ENCODE peak calls at places on chromosomes 12 and 14, in ten cellular contexts. One of them, this sample, is unnamed. For H3K4me1, the result is how much of the 10 kb centered on the place peaks cover.

GRCh38 chr14:86961106-86961716 is 1031.8 kb downstream of the GALC start:
- DNase-seq in psoas muscle: no peak
- DNase-seq in CD8-positive, alpha-beta T cell: no peak
- DNase-seq in fibroblast of lung: peak
- DNase-seq in A549: peak
- DNase-seq in HCT116: no peak
- DNase-seq in effector memory CD4-positive, alpha-beta T cell: no peak
- DNase-seq in neural progenitor cell: peak
- DNase-seq in stomach: no peak
- DNase-seq in neuronal stem cell: no peak
- DNase-seq in this sample: no peak

GRCh38 chr12:47785036-47785886 is 12.2 kb downstream of the SLC48A1 start:
- DNase-seq in stomach: no peak
- DNase-seq in effector memory CD4-positive, alpha-beta T cell: no peak
- DNase-seq in neuronal stem cell: no peak
- DNase-seq in neural progenitor cell: no peak
- DNase-seq in fibroblast of lung: no peak
- DNase-seq in HCT116: no peak
- DNase-seq in A549: no peak
- DNase-seq in CD8-positive, alpha-beta T cell: no peak
- DNase-seq in psoas muscle: no peak
- DNase-seq in this sample: no peak

GRCh38 chr14:22296722-22297121 is 292.3 kb downstream of the DAD1 start:
- DNase-seq in neural progenitor cell: no peak
- DNase-seq in fibroblast of lung: peak
- DNase-seq in neuronal stem cell: no peak
- DNase-seq in HCT116: no peak
- DNase-seq in effector memory CD4-positive, alpha-beta T cell: no peak
- DNase-seq in CD8-positive, alpha-beta T cell: no peak
- DNase-seq in A549: peak
- DNase-seq in psoas muscle: no peak
- DNase-seq in stomach: no peak
- DNase-seq in this sample: peak

GRCh38 chr12:67969134-67969782 is 20.0 kb upstream of the IFNG-AS1 start:
- DNase-seq in effector memory CD4-positive, alpha-beta T cell: no peak
- DNase-seq in neuronal stem cell: no peak
- DNase-seq in stomach: no peak
- DNase-seq in HCT116: no peak
- DNase-seq in neural progenitor cell: no peak
- DNase-seq in A549: no peak
- DNase-seq in fibroblast of lung: no peak
- DNase-seq in CD8-positive, alpha-beta T cell: no peak
- DNase-seq in psoas muscle: no peak
- DNase-seq in this sample: no peak

GRCh38 chr12:132966676-132967415 is 10.7 kb upstream of the ZNF605 start:
- DNase-seq in CD8-positive, alpha-beta T cell: no peak
- DNase-seq in neural progenitor cell: no peak
- DNase-seq in psoas muscle: no peak
- DNase-seq in neuronal stem cell: no peak
- DNase-seq in effector memory CD4-positive, alpha-beta T cell: no peak
- DNase-seq in HCT116: no peak
- DNase-seq in fibroblast of lung: no peak
- DNase-seq in A549: no peak
- DNase-seq in stomach: no peak
- DNase-seq in this sample: no peak

GRCh38 chr12:5076761-5077160 is 33.1 kb downstream of the KCNA5 start:
- DNase-seq in A549: no peak
- DNase-seq in effector memory CD4-positive, alpha-beta T cell: no peak
- DNase-seq in HCT116: no peak
- DNase-seq in psoas muscle: no peak
- DNase-seq in neural progenitor cell: no peak
- DNase-seq in fibroblast of lung: no peak
- DNase-seq in stomach: no peak
- DNase-seq in neuronal stem cell: no peak
- DNase-seq in CD8-positive, alpha-beta T cell: no peak
- DNase-seq in this sample: no peak

GRCh38 chr12:43544703-43545102 is 7.3 kb downstream of the ADAMTS20 start:
- DNase-seq in CD8-positive, alpha-beta T cell: no peak
- DNase-seq in neuronal stem cell: no peak
- DNase-seq in HCT116: no peak
- DNase-seq in stomach: no peak
- DNase-seq in neural progenitor cell: peak
- DNase-seq in psoas muscle: no peak
- DNase-seq in A549: no peak
- DNase-seq in effector memory CD4-positive, alpha-beta T cell: no peak
- DNase-seq in fibroblast of lung: no peak
- DNase-seq in this sample: peak

GRCh38 chr14:50823763-50824636 is 7.0 kb downstream of the NIN start:
- DNase-seq in HCT116: no peak
- DNase-seq in effector memory CD4-positive, alpha-beta T cell: no peak
- DNase-seq in stomach: peak
- DNase-seq in psoas muscle: no peak
- DNase-seq in A549: no peak
- DNase-seq in CD8-positive, alpha-beta T cell: no peak
- DNase-seq in fibroblast of lung: no peak
- DNase-seq in neural progenitor cell: no peak
- DNase-seq in neuronal stem cell: no peak
- DNase-seq in this sample: no peak

GRCh38 chr14:93708311-93708734 is 80.0 kb downstream of the PRIMA1 start:
- DNase-seq in psoas muscle: no peak
- DNase-seq in neural progenitor cell: no peak
- DNase-seq in fibroblast of lung: no peak
- DNase-seq in stomach: no peak
- DNase-seq in HCT116: no peak
- DNase-seq in effector memory CD4-positive, alpha-beta T cell: no peak
- DNase-seq in A549: no peak
- DNase-seq in neuronal stem cell: no peak
- DNase-seq in CD8-positive, alpha-beta T cell: no peak
- DNase-seq in this sample: no peak

GRCh38 chr14:94081386-94081820 is 293 bp downstream of the IFI27L1 start:
- DNase-seq in HCT116: no peak
- DNase-seq in fibroblast of lung: no peak
- DNase-seq in A549: no peak
- DNase-seq in neuronal stem cell: no peak
- DNase-seq in stomach: no peak
- DNase-seq in effector memory CD4-positive, alpha-beta T cell: no peak
- DNase-seq in neural progenitor cell: no peak
- DNase-seq in CD8-positive, alpha-beta T cell: no peak
- DNase-seq in psoas muscle: no peak
- DNase-seq in this sample: no peak

GRCh38 chr14:104868811-104869572 is 3.9 kb downstream of the CEP170B start:
- DNase-seq in neural progenitor cell: no peak
- DNase-seq in neuronal stem cell: no peak
- DNase-seq in A549: no peak
- DNase-seq in HCT116: no peak
- DNase-seq in psoas muscle: no peak
- DNase-seq in CD8-positive, alpha-beta T cell: no peak
- DNase-seq in fibroblast of lung: no peak
- DNase-seq in effector memory CD4-positive, alpha-beta T cell: no peak
- DNase-seq in stomach: no peak
- DNase-seq in this sample: no peak

GRCh38 chr14:51924600-51924999 is 64.2 kb downstream of the GNG2 start:
- DNase-seq in A549: no peak
- DNase-seq in HCT116: no peak
- DNase-seq in neural progenitor cell: no peak
- DNase-seq in effector memory CD4-positive, alpha-beta T cell: no peak
- DNase-seq in CD8-positive, alpha-beta T cell: no peak
- DNase-seq in stomach: no peak
- DNase-seq in psoas muscle: no peak
- DNase-seq in neuronal stem cell: no peak
- DNase-seq in fibroblast of lung: no peak
- DNase-seq in this sample: no peak

GRCh38 chr12:54135621-54136027 is 53.2 kb downstream of the SMUG1 start:
- DNase-seq in HCT116: no peak
- DNase-seq in CD8-positive, alpha-beta T cell: no peak
- DNase-seq in stomach: peak
- DNase-seq in effector memory CD4-positive, alpha-beta T cell: no peak
- DNase-seq in psoas muscle: no peak
- DNase-seq in fibroblast of lung: no peak
- DNase-seq in neuronal stem cell: peak
- DNase-seq in A549: no peak
- DNase-seq in neural progenitor cell: peak
- DNase-seq in this sample: peak

GRCh38 chr12:29711381-29711780 is 72.4 kb downstream of the TMTC1 start:
- DNase-seq in CD8-positive, alpha-beta T cell: no peak
- DNase-seq in psoas muscle: no peak
- DNase-seq in effector memory CD4-positive, alpha-beta T cell: no peak
- DNase-seq in neural progenitor cell: peak
- DNase-seq in HCT116: no peak
- DNase-seq in neuronal stem cell: no peak
- DNase-seq in A549: no peak
- DNase-seq in fibroblast of lung: peak
- DNase-seq in stomach: no peak
- DNase-seq in this sample: peak

GRCh38 chr12:79885956-79886490 is 48.9 kb downstream of the PPP1R12A start:
- DNase-seq in fibroblast of lung: no peak
- DNase-seq in CD8-positive, alpha-beta T cell: no peak
- DNase-seq in HCT116: no peak
- DNase-seq in stomach: no peak
- DNase-seq in effector memory CD4-positive, alpha-beta T cell: no peak
- DNase-seq in neural progenitor cell: no peak
- DNase-seq in A549: no peak
- DNase-seq in psoas muscle: no peak
- DNase-seq in neuronal stem cell: no peak
- DNase-seq in this sample: no peak

GRCh38 chr12:100567945-100568344 is 5.5 kb upstream of the GAS2L3 start:
- DNase-seq in neural progenitor cell: no peak
- DNase-seq in neuronal stem cell: no peak
- DNase-seq in psoas muscle: no peak
- DNase-seq in HCT116: no peak
- DNase-seq in effector memory CD4-positive, alpha-beta T cell: no peak
- DNase-seq in fibroblast of lung: no peak
- DNase-seq in A549: no peak
- DNase-seq in CD8-positive, alpha-beta T cell: no peak
- DNase-seq in stomach: no peak
- DNase-seq in this sample: no peak
- H3K4me1 ChIP-seq in neural progenitor cell: under half
- H3K4me1 ChIP-seq in neuronal stem cell: under half
- H3K4me1 ChIP-seq in psoas muscle: under half
- H3K4me1 ChIP-seq in HCT116: under half
- H3K4me1 ChIP-seq in effector memory CD4-positive, alpha-beta T cell: under half
- H3K4me1 ChIP-seq in fibroblast of lung: under half
- H3K4me1 ChIP-seq in A549: under half
- H3K4me1 ChIP-seq in CD8-positive, alpha-beta T cell: under half
- H3K4me1 ChIP-seq in stomach: under half
- H3K4me1 ChIP-seq in this sample: under half

DNA sequence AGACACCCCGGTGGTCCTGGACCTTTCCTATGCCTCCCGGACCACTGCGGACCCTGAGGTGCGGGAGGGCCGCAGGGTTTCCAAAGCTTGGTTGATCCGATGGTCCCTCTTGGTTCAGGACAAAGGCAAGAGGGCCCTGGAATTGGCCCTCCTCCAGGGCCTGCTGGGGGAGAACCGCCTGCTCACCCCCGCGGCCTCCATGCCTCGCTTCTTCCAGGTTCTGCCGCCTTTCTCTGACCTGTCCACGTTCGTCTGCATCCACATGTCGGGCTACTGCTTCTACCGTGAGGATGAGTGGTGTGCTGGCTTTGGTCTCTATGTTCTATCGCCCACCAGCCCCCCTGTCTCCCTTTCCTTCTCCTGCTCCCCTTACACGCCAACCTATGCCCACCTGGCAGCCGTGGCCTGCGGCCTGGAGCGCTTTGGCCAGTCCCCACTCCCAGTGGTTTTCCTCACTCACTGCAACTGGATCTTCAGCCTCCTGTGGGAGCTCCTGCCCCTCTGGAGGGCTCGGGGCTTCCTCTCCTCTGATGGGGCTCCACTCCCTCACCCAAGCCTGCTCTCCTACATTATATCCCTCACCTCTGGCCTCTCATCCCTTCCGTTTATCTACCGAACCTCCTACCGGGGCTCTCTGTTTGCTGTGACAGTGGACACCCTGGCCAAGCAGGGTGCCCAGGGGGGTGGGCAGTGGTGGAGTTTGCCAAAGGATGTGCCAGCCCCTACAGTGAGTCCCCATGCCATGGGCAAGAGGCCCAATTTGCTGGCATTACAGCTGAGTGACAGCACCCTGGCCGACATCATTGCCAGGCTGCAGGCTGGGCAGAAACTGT is 13.8 kb downstream of the CBLN3 start:
- DNase-seq in neural progenitor cell: no peak
- DNase-seq in neuronal stem cell: no peak
- DNase-seq in A549: no peak
- DNase-seq in fibroblast of lung: no peak
- DNase-seq in CD8-positive, alpha-beta T cell: no peak
- DNase-seq in stomach: no peak
- DNase-seq in effector memory CD4-positive, alpha-beta T cell: no peak
- DNase-seq in HCT116: no peak
- DNase-seq in psoas muscle: no peak
- DNase-seq in this sample: no peak
- H3K4me1 ChIP-seq in neural progenitor cell: under half
- H3K4me1 ChIP-seq in neuronal stem cell: under half
- H3K4me1 ChIP-seq in A549: under half
- H3K4me1 ChIP-seq in fibroblast of lung: under half
- H3K4me1 ChIP-seq in CD8-positive, alpha-beta T cell: under half
- H3K4me1 ChIP-seq in stomach: under half
- H3K4me1 ChIP-seq in effector memory CD4-positive, alpha-beta T cell: under half
- H3K4me1 ChIP-seq in HCT116: under half
- H3K4me1 ChIP-seq in psoas muscle: under half
- H3K4me1 ChIP-seq in this sample: under half

DNA sequence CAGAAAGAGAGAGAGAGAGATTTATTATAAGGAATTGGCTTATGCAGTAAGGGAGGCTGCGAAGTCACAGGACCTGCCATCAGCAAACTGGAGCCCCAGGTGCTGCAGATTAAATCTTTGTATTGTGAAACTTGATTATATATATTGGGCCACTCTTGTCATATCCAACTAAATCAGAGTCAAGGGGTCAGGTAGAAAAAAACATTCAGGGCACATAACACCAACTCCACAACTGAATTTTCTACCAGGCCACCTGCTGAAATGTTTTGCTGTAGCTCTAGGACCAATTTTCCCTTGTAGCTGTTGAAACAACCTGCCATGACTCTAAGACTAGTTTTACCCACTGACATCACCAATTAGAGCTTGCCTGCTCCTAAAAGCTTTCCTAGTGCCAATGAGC is 1240.8 kb downstream of the SLC16A7 start:
- DNase-seq in HCT116: no peak
- DNase-seq in neural progenitor cell: no peak
- DNase-seq in stomach: no peak
- DNase-seq in CD8-positive, alpha-beta T cell: no peak
- DNase-seq in A549: no peak
- DNase-seq in fibroblast of lung: no peak
- DNase-seq in effector memory CD4-positive, alpha-beta T cell: no peak
- DNase-seq in psoas muscle: no peak
- DNase-seq in neuronal stem cell: no peak
- DNase-seq in this sample: no peak
- H3K4me1 ChIP-seq in HCT116: under half
- H3K4me1 ChIP-seq in neural progenitor cell: under half
- H3K4me1 ChIP-seq in stomach: under half
- H3K4me1 ChIP-seq in CD8-positive, alpha-beta T cell: under half
- H3K4me1 ChIP-seq in A549: under half
- H3K4me1 ChIP-seq in fibroblast of lung: under half
- H3K4me1 ChIP-seq in effector memory CD4-positive, alpha-beta T cell: under half
- H3K4me1 ChIP-seq in psoas muscle: under half
- H3K4me1 ChIP-seq in neuronal stem cell: under half
- H3K4me1 ChIP-seq in this sample: under half

DNA sequence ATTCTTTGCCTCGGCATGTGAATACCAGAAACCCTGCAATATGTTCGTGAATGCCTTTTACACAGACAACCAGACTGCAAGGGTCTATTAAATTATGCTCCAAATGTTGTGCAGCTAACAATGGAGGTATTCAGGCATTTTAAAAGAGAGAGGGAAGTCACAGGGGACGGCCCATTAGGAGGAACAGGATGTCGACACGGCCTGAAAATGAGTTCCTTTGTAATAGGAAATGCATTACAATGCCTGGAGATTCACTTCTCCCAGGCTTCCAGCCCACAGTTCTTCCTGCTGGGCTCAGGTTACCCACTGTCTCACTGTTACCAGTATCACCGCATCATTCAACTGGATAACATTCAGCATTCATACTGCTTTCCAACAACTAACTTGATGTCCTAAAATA is 2.5 kb downstream of the DUSP6 start:
- DNase-seq in fibroblast of lung: peak
- DNase-seq in psoas muscle: peak
- DNase-seq in stomach: no peak
- DNase-seq in HCT116: no peak
- DNase-seq in neuronal stem cell: no peak
- DNase-seq in effector memory CD4-positive, alpha-beta T cell: no peak
- DNase-seq in neural progenitor cell: peak
- DNase-seq in CD8-positive, alpha-beta T cell: no peak
- DNase-seq in A549: no peak
- DNase-seq in this sample: peak
- H3K4me1 ChIP-seq in fibroblast of lung: under half
- H3K4me1 ChIP-seq in psoas muscle: under half
- H3K4me1 ChIP-seq in stomach: under half
- H3K4me1 ChIP-seq in HCT116: half or more
- H3K4me1 ChIP-seq in neuronal stem cell: under half
- H3K4me1 ChIP-seq in effector memory CD4-positive, alpha-beta T cell: under half
- H3K4me1 ChIP-seq in neural progenitor cell: half or more
- H3K4me1 ChIP-seq in CD8-positive, alpha-beta T cell: under half
- H3K4me1 ChIP-seq in A549: under half
- H3K4me1 ChIP-seq in this sample: under half